ENCODE peak calls at places on chromosome 13, in four cellular contexts. One of them, this sample, is unnamed.
A peak's percentile ranks its signal among the peaks of the same experiment; 100 is the strongest.

GRCh38 chr13:42364613-42365000 is 92.7 kb downstream of the AKAP11 start:
- DNase-seq in GM23338: peak; percentile 32
- DNase-seq in foreskin fibroblast: no peak
- DNase-seq in suprapubic skin: no peak
- DNase-seq in this sample: no peak

GRCh38 chr13:33207616-33207964 is 78.0 kb downstream of the STARD13 start:
- DNase-seq in GM23338: no peak
- DNase-seq in foreskin fibroblast: peak; percentile 96
- DNase-seq in suprapubic skin: peak; percentile 76
- DNase-seq in this sample: no peak

GRCh38 chr13:73598021-73598712 is 536.0 kb downstream of the KLF12 start:
- DNase-seq in suprapubic skin: no peak
- DNase-seq in GM23338: no peak
- DNase-seq in foreskin fibroblast: no peak
- DNase-seq in this sample: no peak

GRCh38 chr13:39452834-39453233 is 150.2 kb downstream of the LHFPL6 start:
- DNase-seq in suprapubic skin: no peak
- DNase-seq in foreskin fibroblast: no peak
- DNase-seq in GM23338: no peak
- DNase-seq in this sample: no peak

GRCh38 chr13:85383291-85383690 is 415.9 kb downstream of the SLITRK6 start:
- DNase-seq in GM23338: no peak
- DNase-seq in suprapubic skin: no peak
- DNase-seq in foreskin fibroblast: no peak
- DNase-seq in this sample: no peak

GRCh38 chr13:71864981-71865857 is 1.8 kb downstream of the DACH1 start:
- DNase-seq in GM23338: peak; percentile 62
- DNase-seq in foreskin fibroblast: no peak
- DNase-seq in suprapubic skin: peak; percentile 54
- DNase-seq in this sample: peak; percentile 66

GRCh38 chr13:25169356-25169755 is 2.7 kb downstream of the AMER2 start:
- DNase-seq in suprapubic skin: no peak
- DNase-seq in GM23338: no peak
- DNase-seq in foreskin fibroblast: no peak
- DNase-seq in this sample: no peak

GRCh38 chr13:22789916-22790315 is 390.9 kb upstream of the SGCG start:
- DNase-seq in foreskin fibroblast: no peak
- DNase-seq in suprapubic skin: no peak
- DNase-seq in GM23338: no peak
- DNase-seq in this sample: no peak

GRCh38 chr13:75402787-75403186 is 79.2 kb downstream of the TBC1D4 start:
- DNase-seq in foreskin fibroblast: no peak
- DNase-seq in suprapubic skin: no peak
- DNase-seq in GM23338: no peak
- DNase-seq in this sample: peak; percentile 49

GRCh38 chr13:84491952-84492351 is 609.7 kb upstream of the SLITRK1 start:
- DNase-seq in foreskin fibroblast: no peak
- DNase-seq in GM23338: no peak
- DNase-seq in suprapubic skin: no peak
- DNase-seq in this sample: no peak

GRCh38 chr13:35664747-35665146 is 188.3 kb upstream of the MAB21L1 start:
- DNase-seq in suprapubic skin: no peak
- DNase-seq in foreskin fibroblast: no peak
- DNase-seq in GM23338: no peak
- DNase-seq in this sample: no peak

GRCh38 chr13:65594255-65594654 is 1635.9 kb downstream of the PCDH9 start:
- DNase-seq in suprapubic skin: no peak
- DNase-seq in GM23338: no peak
- DNase-seq in foreskin fibroblast: peak; percentile 54
- DNase-seq in this sample: no peak

GRCh38 chr13:20882206-20882605 is 20.3 kb downstream of the XPO4 start:
- DNase-seq in GM23338: peak; percentile 72
- DNase-seq in foreskin fibroblast: peak; percentile 63
- DNase-seq in suprapubic skin: no peak
- DNase-seq in this sample: no peak

GRCh38 chr13:105994340-105994739 is 541.1 kb downstream of the EFNB2 start:
- DNase-seq in GM23338: no peak
- DNase-seq in foreskin fibroblast: no peak
- DNase-seq in suprapubic skin: no peak
- DNase-seq in this sample: no peak

GRCh38 chr13:97977376-97977705 is 23.9 kb downstream of the IPO5 start:
- DNase-seq in GM23338: no peak
- DNase-seq in foreskin fibroblast: no peak
- DNase-seq in suprapubic skin: no peak
- DNase-seq in this sample: no peak

GRCh38 chr13:25252770-25253169 is 34.5 kb downstream of the MTMR6 start:
- DNase-seq in suprapubic skin: no peak
- DNase-seq in GM23338: no peak
- DNase-seq in foreskin fibroblast: no peak
- DNase-seq in this sample: no peak

GRCh38 chr13:84999252-84999651 is 800.0 kb downstream of the SLITRK6 start:
- DNase-seq in GM23338: no peak
- DNase-seq in foreskin fibroblast: no peak
- DNase-seq in suprapubic skin: no peak
- DNase-seq in this sample: no peak

GRCh38 chr13:113597386-113598080 is 13.0 kb downstream of the TFDP1 start:
- DNase-seq in foreskin fibroblast: no peak
- DNase-seq in suprapubic skin: peak; percentile 43
- DNase-seq in GM23338: no peak
- DNase-seq in this sample: no peak

GRCh38 chr13:76822691-76823267 is 63.4 kb downstream of the KCTD12 start:
- DNase-seq in suprapubic skin: no peak
- DNase-seq in GM23338: no peak
- DNase-seq in foreskin fibroblast: no peak
- DNase-seq in this sample: no peak

GRCh38 chr13:31896427-31896826 is 135.1 kb upstream of the FRY start:
- DNase-seq in GM23338: no peak
- DNase-seq in suprapubic skin: no peak
- DNase-seq in foreskin fibroblast: peak; percentile 59
- DNase-seq in this sample: no peak

GRCh38 chr13:111474136-111475002 is 153.9 kb downstream of the TEX29 start:
- DNase-seq in suprapubic skin: no peak
- DNase-seq in foreskin fibroblast: peak; percentile 7
- DNase-seq in GM23338: peak; percentile 84
- DNase-seq in this sample: no peak

GRCh38 chr13:100387416-100387815 is 201.2 kb downstream of the GGACT start:
- DNase-seq in suprapubic skin: no peak
- DNase-seq in GM23338: no peak
- DNase-seq in foreskin fibroblast: no peak
- DNase-seq in this sample: no peak

GRCh38 chr13:89212186-89212585 is 1541.0 kb downstream of the SLITRK5 start:
- DNase-seq in foreskin fibroblast: no peak
- DNase-seq in suprapubic skin: no peak
- DNase-seq in GM23338: no peak
- DNase-seq in this sample: no peak

GRCh38 chr13:99800951-99801350 is 170.6 kb downstream of the ZIC5 start:
- DNase-seq in GM23338: peak; percentile 60
- DNase-seq in suprapubic skin: no peak
- DNase-seq in foreskin fibroblast: no peak
- DNase-seq in this sample: no peak

GRCh38 chr13:43908156-43909126 is 28.7 kb downstream of the LACC1 start:
- DNase-seq in foreskin fibroblast: peak; percentile 18
- DNase-seq in suprapubic skin: no peak
- DNase-seq in GM23338: peak; percentile 60
- DNase-seq in this sample: no peak

GRCh38 chr13:44908266-44908665 is 81.0 kb downstream of the NUFIP1 start:
- DNase-seq in GM23338: no peak
- DNase-seq in suprapubic skin: no peak
- DNase-seq in foreskin fibroblast: no peak
- DNase-seq in this sample: no peak

GRCh38 chr13:65470781-65471180 is 1759.4 kb downstream of the PCDH9 start:
- DNase-seq in GM23338: no peak
- DNase-seq in foreskin fibroblast: no peak
- DNase-seq in suprapubic skin: no peak
- DNase-seq in this sample: no peak

GRCh38 chr13:89465366-89465765 is 1794.2 kb downstream of the SLITRK5 start:
- DNase-seq in foreskin fibroblast: no peak
- DNase-seq in GM23338: no peak
- DNase-seq in suprapubic skin: no peak
- DNase-seq in this sample: no peak

DNA sequence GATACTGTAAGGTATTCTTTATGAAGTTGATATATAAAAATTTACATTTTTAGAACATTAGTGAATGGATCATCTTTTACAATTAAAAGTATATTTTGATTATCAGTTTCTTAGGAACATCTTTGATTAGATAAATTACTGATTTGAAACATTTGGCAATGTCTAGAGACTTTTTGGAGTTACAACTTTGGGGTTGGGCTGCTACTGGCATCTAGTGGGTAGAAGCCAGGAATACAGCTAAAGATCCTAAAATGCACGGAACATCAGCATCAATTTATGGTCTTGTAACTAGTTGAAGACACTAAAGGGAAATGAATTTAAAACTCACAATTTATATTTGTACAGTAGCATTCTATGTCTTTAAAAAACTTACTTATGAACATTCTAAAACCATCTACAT is 19.9 kb downstream of the POMP start:
- DNase-seq in GM23338: peak; percentile 24
- DNase-seq in foreskin fibroblast: no peak
- DNase-seq in suprapubic skin: no peak
- DNase-seq in this sample: no peak
- TF ChIP-seq CTCF in GM23338: peak; percentile 20
- TF ChIP-seq CTCF in foreskin fibroblast: peak; percentile 29
- TF ChIP-seq CTCF in suprapubic skin: no peak
- TF ChIP-seq CTCF in this sample: no peak

GRCh38 chr13:109575821-109576220 is 210.6 kb downstream of the IRS2 start:
- DNase-seq in foreskin fibroblast: no peak
- DNase-seq in suprapubic skin: no peak
- DNase-seq in GM23338: no peak
- DNase-seq in this sample: no peak

GRCh38 chr13:109572389-109572788 is 214.0 kb downstream of the IRS2 start:
- DNase-seq in suprapubic skin: no peak
- DNase-seq in foreskin fibroblast: no peak
- DNase-seq in GM23338: peak; percentile 9
- DNase-seq in this sample: no peak

GRCh38 chr13:109577191-109577700 is 209.1 kb downstream of the IRS2 start:
- DNase-seq in GM23338: no peak
- DNase-seq in suprapubic skin: no peak
- DNase-seq in foreskin fibroblast: no peak
- DNase-seq in this sample: no peak

DNA sequence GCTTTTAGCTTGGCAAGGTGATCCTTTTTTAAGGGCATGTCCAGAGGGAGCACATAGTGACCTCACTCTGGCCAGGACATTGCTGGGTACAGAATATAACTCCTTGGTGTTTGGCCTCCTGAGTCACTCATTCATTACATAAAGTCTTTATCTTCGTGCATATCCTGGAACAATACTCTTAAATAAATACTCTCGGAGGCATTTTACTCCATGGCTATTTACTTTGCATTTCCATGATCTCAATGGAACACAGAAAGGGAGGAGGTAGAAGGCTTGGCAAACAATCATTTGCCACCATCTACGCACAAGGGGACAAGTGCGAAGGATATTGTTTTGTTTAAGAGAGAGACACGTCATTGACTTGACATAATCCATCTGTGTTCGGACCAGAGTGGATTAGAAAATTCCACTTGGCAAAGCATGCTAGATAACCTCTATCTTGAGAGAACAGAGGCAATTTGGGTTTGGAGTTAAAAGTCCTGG is 210.0 kb downstream of the IRS2 start:
- DNase-seq in GM23338: no peak
- DNase-seq in foreskin fibroblast: no peak
- DNase-seq in suprapubic skin: no peak
- DNase-seq in this sample: no peak
- TF ChIP-seq CTCF in GM23338: no peak
- TF ChIP-seq CTCF in foreskin fibroblast: no peak
- TF ChIP-seq CTCF in suprapubic skin: no peak
- TF ChIP-seq CTCF in this sample: no peak

GRCh38 chr13:61029064-61029463 is 386.6 kb downstream of the PCDH20 start:
- DNase-seq in foreskin fibroblast: no peak
- DNase-seq in suprapubic skin: no peak
- DNase-seq in GM23338: peak; percentile 55
- DNase-seq in this sample: peak; percentile 2
- TF ChIP-seq CTCF in foreskin fibroblast: no peak
- TF ChIP-seq CTCF in suprapubic skin: no peak
- TF ChIP-seq CTCF in GM23338: peak; percentile 42
- TF ChIP-seq CTCF in this sample: peak; percentile 13

DNA sequence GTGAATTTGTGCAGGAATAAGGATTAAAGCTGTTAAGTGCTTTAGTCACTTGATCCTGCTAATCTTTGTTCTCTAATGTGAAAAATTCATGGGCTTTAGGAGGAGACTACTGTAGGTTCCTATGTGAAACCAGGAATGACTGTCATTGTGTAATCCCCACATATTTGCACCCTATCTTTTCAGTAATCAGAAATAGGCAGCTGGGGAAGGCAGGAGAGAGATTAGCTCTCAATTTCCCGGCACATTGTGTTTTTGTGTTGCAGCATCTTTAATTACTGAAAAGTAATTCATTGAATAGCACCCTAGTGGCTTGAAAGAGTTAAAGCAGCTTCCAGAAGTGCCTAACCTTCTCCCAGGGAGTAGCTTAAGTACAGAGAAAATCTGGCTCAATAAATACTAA is 282.9 kb downstream of the OLFM4 start:
- DNase-seq in foreskin fibroblast: no peak
- DNase-seq in suprapubic skin: no peak
- DNase-seq in GM23338: peak; percentile 54
- DNase-seq in this sample: no peak
- TF ChIP-seq CTCF in foreskin fibroblast: no peak
- TF ChIP-seq CTCF in suprapubic skin: no peak
- TF ChIP-seq CTCF in GM23338: peak; percentile 47
- TF ChIP-seq CTCF in this sample: peak; percentile 13